ENCODE peak calls at places on chromosome 6, in eight cellular contexts. F is activated gamma-delta T cell, K is M059J, R is mesendoderm, I is OCI-LY7, P is ELF-1, V is RCC 7860, T is tibial artery. W is an unnamed sample.

GRCh38 chr6:3001773-3002293 is 2.1 kb downstream of the NQO2 start:
- DNase-seq in F (no peak), K (peak), R (peak), I (peak), P (peak), V (peak), T (peak), W (no peak)

GRCh38 chr6:148716811-148717210 is 30.0 kb upstream of the UST start:
- DNase-seq in F (no peak), K (no peak), R (no peak), I (no peak), P (no peak), V (no peak), T (no peak), W (no peak)

GRCh38 chr6:1739680-1740079 is 130.0 kb downstream of the FOXC1 start:
- DNase-seq in F (no peak), K (no peak), R (no peak), I (peak), P (no peak), V (no peak), T (no peak), W (no peak)

GRCh38 chr6:131519670-131520436 is 53.2 kb upstream of the ARG1 start:
- DNase-seq in F (no peak), K (peak), R (peak), I (peak), P (peak), V (no peak), T (no peak), W (no peak)

GRCh38 chr6:13357551-13358075 is 29.3 kb upstream of the TBC1D7 start:
- DNase-seq in F (no peak), K (peak), R (no peak), I (no peak), P (peak), V (peak), T (no peak), W (peak)

GRCh38 chr6:169371344-169372144 is 117.9 kb upstream of the THBS2 start:
- DNase-seq in F (no peak), K (peak), R (peak), I (no peak), P (peak), V (no peak), T (no peak), W (peak)

GRCh38 chr6:31407699-31408098 is 4.3 kb downstream of the MICA start:
- DNase-seq in F (no peak), K (peak), R (no peak), I (no peak), P (no peak), V (peak), T (no peak), W (no peak)

GRCh38 chr6:100134297-100134696 is 140.3 kb upstream of the MCHR2 start:
- DNase-seq in F (no peak), K (no peak), R (no peak), I (no peak), P (no peak), V (no peak), T (no peak), W (no peak)

GRCh38 chr6:84685983-84686584 is 78.3 kb downstream of the TBX18 start:
- DNase-seq in F (no peak), K (no peak), R (peak), I (peak), P (peak), V (peak), T (no peak), W (no peak)

GRCh38 chr6:42404494-42404893 is 47.2 kb downstream of the TRERF1 start:
- DNase-seq in F (no peak), K (peak), R (peak), I (no peak), P (peak), V (no peak), T (no peak), W (peak)

GRCh38 chr6:31010393-31011060 is at the start of gene MUC22:
- DNase-seq in F (no peak), K (peak), R (no peak), I (no peak), P (no peak), V (peak), T (no peak), W (no peak)

GRCh38 chr6:57173056-57173885 is 1.1 kb downstream of the BAG2 start:
- DNase-seq in F (no peak), K (peak), R (peak), I (peak), P (peak), V (peak), T (no peak), W (no peak)